ENCODE peak calls at places on chromosomes 12 and 14, in five cellular contexts. J is HS-5, B is LoVo, T is left colon, G is activated T-cell treated with anti-CD3 and anti-CD28 coated beads for 48 hours. H is an unnamed sample.

GRCh38 chr14:66330916-66331315 is 155.3 kb upstream of the CCDC196 start:
- DNase-seq in J (no peak), B (no peak), T (no peak), G (no peak), H (no peak)

GRCh38 chr12:2027379-2027778 is 23.1 kb upstream of the DCP1B start:
- DNase-seq in J (no peak), B (no peak), T (no peak), G (no peak), H (no peak)

GRCh38 chr12:65168606-65169310 is 625 bp upstream of the LEMD3 start:
- DNase-seq in J (peak; percentile 6), B (no peak), T (no peak), G (no peak), H (no peak)

GRCh38 chr14:21723431-21724045 is 49.9 kb upstream of the OR4E1 start:
- DNase-seq in J (no peak), B (no peak), T (no peak), G (peak; percentile 26), H (peak; percentile 34)

GRCh38 chr14:87000071-87000470 is 992.9 kb downstream of the GALC start:
- DNase-seq in J (no peak), B (no peak), T (no peak), G (no peak), H (no peak)

GRCh38 chr14:89368490-89369477 is 48.2 kb downstream of the FOXN3 start:
- DNase-seq in J (no peak), B (no peak), T (no peak), G (no peak), H (peak; percentile 69)

GRCh38 chr12:27276275-27276674 is 32.2 kb downstream of the STK38L start:
- DNase-seq in J (no peak), B (no peak), T (no peak), G (no peak), H (no peak)

GRCh38 chr12:98646165-98646764 is 1.2 kb downstream of the APAF1 start:
- DNase-seq in J (no peak), B (peak; percentile 17), T (no peak), G (no peak), H (peak; percentile 8)

GRCh38 chr12:91685917-91686316 is 459.7 kb downstream of the BTG1 start:
- DNase-seq in J (no peak), B (peak; percentile 37), T (no peak), G (no peak), H (no peak)